ENCODE peak calls at places on chromosomes 11 and 22, in five cellular contexts. One of them, this sample, is unnamed.

GRCh38 chr11:30322162-30322561 is 742 bp upstream of the ARL14EP start:
- DNase-seq in NCI-H510A treated with DMSO at 0.1 percent for 48 hours: no peak
- DNase-seq in WTC11: no peak
- DNase-seq in effector CD8-positive, alpha-beta T cell: no peak
- DNase-seq in OCI-M1: no peak
- DNase-seq in this sample: no peak

GRCh38 chr22:45336971-45337431 is 27.3 kb downstream of the FAM118A start:
- DNase-seq in NCI-H510A treated with DMSO at 0.1 percent for 48 hours: no peak
- DNase-seq in OCI-M1: no peak
- DNase-seq in effector CD8-positive, alpha-beta T cell: peak; percentile 39
- DNase-seq in WTC11: no peak
- DNase-seq in this sample: no peak

GRCh38 chr11:114321621-114322257 is 25.5 kb downstream of the NNMT start:
- DNase-seq in WTC11: no peak
- DNase-seq in NCI-H510A treated with DMSO at 0.1 percent for 48 hours: no peak
- DNase-seq in OCI-M1: no peak
- DNase-seq in effector CD8-positive, alpha-beta T cell: no peak
- DNase-seq in this sample: no peak

GRCh38 chr11:10125522-10126133 is 168.4 kb downstream of the SBF2 start:
- DNase-seq in WTC11: no peak
- DNase-seq in effector CD8-positive, alpha-beta T cell: no peak
- DNase-seq in OCI-M1: no peak
- DNase-seq in NCI-H510A treated with DMSO at 0.1 percent for 48 hours: no peak
- DNase-seq in this sample: no peak

GRCh38 chr11:110818032-110818687 is 105.9 kb upstream of the ARHGAP20 start:
- DNase-seq in NCI-H510A treated with DMSO at 0.1 percent for 48 hours: no peak
- DNase-seq in WTC11: no peak
- DNase-seq in effector CD8-positive, alpha-beta T cell: no peak
- DNase-seq in OCI-M1: peak; percentile 74
- DNase-seq in this sample: no peak

GRCh38 chr11:73159981-73160777 is 18.1 kb upstream of the FCHSD2 start:
- DNase-seq in effector CD8-positive, alpha-beta T cell: no peak
- DNase-seq in WTC11: no peak
- DNase-seq in NCI-H510A treated with DMSO at 0.1 percent for 48 hours: no peak
- DNase-seq in OCI-M1: no peak
- DNase-seq in this sample: no peak

GRCh38 chr11:97610000-97610399 is 1220.2 kb downstream of the JRKL start:
- DNase-seq in OCI-M1: peak; percentile 10
- DNase-seq in NCI-H510A treated with DMSO at 0.1 percent for 48 hours: no peak
- DNase-seq in effector CD8-positive, alpha-beta T cell: no peak
- DNase-seq in WTC11: peak; percentile 18
- DNase-seq in this sample: no peak

GRCh38 chr22:42321908-42322561 is 51.6 kb upstream of the TCF20 start:
- DNase-seq in OCI-M1: no peak
- DNase-seq in effector CD8-positive, alpha-beta T cell: no peak
- DNase-seq in WTC11: no peak
- DNase-seq in NCI-H510A treated with DMSO at 0.1 percent for 48 hours: no peak
- DNase-seq in this sample: no peak

GRCh38 chr11:47980093-47980906 is at the start of gene PTPRJ:
- DNase-seq in NCI-H510A treated with DMSO at 0.1 percent for 48 hours: peak; percentile 35
- DNase-seq in OCI-M1: peak; percentile 49
- DNase-seq in WTC11: peak; percentile 77
- DNase-seq in effector CD8-positive, alpha-beta T cell: peak; percentile 29
- DNase-seq in this sample: peak; percentile 83

GRCh38 chr11:74723511-74723910 is 7.7 kb downstream of the CHRDL2 start:
- DNase-seq in WTC11: no peak
- DNase-seq in effector CD8-positive, alpha-beta T cell: no peak
- DNase-seq in OCI-M1: no peak
- DNase-seq in NCI-H510A treated with DMSO at 0.1 percent for 48 hours: no peak
- DNase-seq in this sample: no peak

GRCh38 chr11:80873309-80873999 is 1432.6 kb upstream of the TENM4 start:
- DNase-seq in WTC11: no peak
- DNase-seq in effector CD8-positive, alpha-beta T cell: no peak
- DNase-seq in NCI-H510A treated with DMSO at 0.1 percent for 48 hours: no peak
- DNase-seq in OCI-M1: peak; percentile 90
- DNase-seq in this sample: no peak

GRCh38 chr11:60970369-60970774 is 1.1 kb upstream of the CD6 start:
- DNase-seq in NCI-H510A treated with DMSO at 0.1 percent for 48 hours: no peak
- DNase-seq in WTC11: peak; percentile 78
- DNase-seq in OCI-M1: peak; percentile 68
- DNase-seq in effector CD8-positive, alpha-beta T cell: peak; percentile 75
- DNase-seq in this sample: peak; percentile 86

GRCh38 chr11:6926208-6927029 is at the start of gene ZNF215:
- DNase-seq in effector CD8-positive, alpha-beta T cell: no peak
- DNase-seq in NCI-H510A treated with DMSO at 0.1 percent for 48 hours: peak; percentile 87
- DNase-seq in OCI-M1: peak; percentile 97
- DNase-seq in WTC11: peak; percentile 89
- DNase-seq in this sample: peak; percentile 91

GRCh38 chr11:111878385-111878765 is 590 bp downstream of the FDXACB1 start:
- DNase-seq in NCI-H510A treated with DMSO at 0.1 percent for 48 hours: peak; percentile 76
- DNase-seq in WTC11: no peak
- DNase-seq in OCI-M1: no peak
- DNase-seq in effector CD8-positive, alpha-beta T cell: no peak
- DNase-seq in this sample: no peak

GRCh38 chr11:26204839-26205238 is 127.1 kb upstream of the ANO3 start:
- DNase-seq in OCI-M1: no peak
- DNase-seq in NCI-H510A treated with DMSO at 0.1 percent for 48 hours: no peak
- DNase-seq in effector CD8-positive, alpha-beta T cell: no peak
- DNase-seq in WTC11: no peak
- DNase-seq in this sample: no peak

GRCh38 chr11:47448566-47449427 is at the start of gene RAPSN:
- DNase-seq in NCI-H510A treated with DMSO at 0.1 percent for 48 hours: no peak
- DNase-seq in effector CD8-positive, alpha-beta T cell: no peak
- DNase-seq in WTC11: no peak
- DNase-seq in OCI-M1: no peak
- DNase-seq in this sample: no peak

GRCh38 chr11:19199766-19200165 is 2.0 kb downstream of the CSRP3 start:
- DNase-seq in NCI-H510A treated with DMSO at 0.1 percent for 48 hours: no peak
- DNase-seq in WTC11: no peak
- DNase-seq in effector CD8-positive, alpha-beta T cell: no peak
- DNase-seq in OCI-M1: peak; percentile 44
- DNase-seq in this sample: no peak

GRCh38 chr11:92140021-92140420 is 84.6 kb upstream of the FAT3 start:
- DNase-seq in WTC11: no peak
- DNase-seq in effector CD8-positive, alpha-beta T cell: no peak
- DNase-seq in NCI-H510A treated with DMSO at 0.1 percent for 48 hours: no peak
- DNase-seq in OCI-M1: no peak
- DNase-seq in this sample: no peak

GRCh38 chr11:120550007-120550406 is 38.5 kb downstream of the GRIK4 start:
- DNase-seq in WTC11: no peak
- DNase-seq in NCI-H510A treated with DMSO at 0.1 percent for 48 hours: no peak
- DNase-seq in OCI-M1: no peak
- DNase-seq in effector CD8-positive, alpha-beta T cell: no peak
- DNase-seq in this sample: no peak